ENCODE peak calls at places on chromosomes 1 and 21, in five cellular contexts. P, J, Z, R and I are unnamed samples.

GRCh38 chr1:42847111-42847580 is 733 bp downstream of the ZNF691 start:
- DNase-seq in P (no peak), J (no peak), Z (no peak), R (no peak), I (no peak)

GRCh38 chr1:91555821-91556531 is 55.3 kb downstream of the CDC7 start:
- DNase-seq in P (no peak), J (peak), Z (no peak), R (no peak), I (peak)

GRCh38 chr1:226355679-226356583 is 47.0 kb upstream of the LIN9 start:
- DNase-seq in P (peak), J (no peak), Z (no peak), R (peak), I (no peak)

GRCh38 chr21:31332525-31332924 is 11.5 kb downstream of the TIAM1 start:
- DNase-seq in P (no peak), J (no peak), Z (no peak), R (no peak), I (no peak)

GRCh38 chr1:45753248-45754037 is 3.0 kb upstream of the IPP start:
- DNase-seq in P (no peak), J (no peak), Z (no peak), R (no peak), I (no peak)

GRCh38 chr1:150464422-150464826 is 22.8 kb upstream of the TARS2 start:
- DNase-seq in P (no peak), J (peak), Z (no peak), R (peak), I (no peak)

GRCh38 chr1:14689996-14690614 is 91.6 kb downstream of the KAZN start:
- DNase-seq in P (no peak), J (no peak), Z (no peak), R (no peak), I (peak)

GRCh38 chr21:7917729-7918128 is 2603.7 kb upstream of the TPTE start:
- DNase-seq in P (no peak), J (no peak), Z (no peak), R (no peak), I (no peak)

GRCh38 chr1:167518331-167518700 is at the start of gene CD247:
- DNase-seq in P (no peak), J (no peak), Z (no peak), R (no peak), I (no peak)

GRCh38 chr1:113976609-113977278 is 2.5 kb upstream of the OLFML3 start:
- DNase-seq in P (no peak), J (peak), Z (no peak), R (peak), I (no peak)

GRCh38 chr1:6498576-6499111 is 7.2 kb upstream of the PLEKHG5 start:
- DNase-seq in P (no peak), J (no peak), Z (no peak), R (no peak), I (no peak)

GRCh38 chr1:232634086-232634485 is 4.2 kb upstream of the SIPA1L2 start:
- DNase-seq in P (no peak), J (no peak), Z (peak), R (no peak), I (no peak)

GRCh38 chr1:158087320-158087927 is 93.3 kb upstream of the CD1D start:
- DNase-seq in P (no peak), J (peak), Z (peak), R (peak), I (peak)

GRCh38 chr1:35324486-35324885 is 56.0 kb downstream of the ZMYM4 start:
- DNase-seq in P (no peak), J (peak), Z (no peak), R (no peak), I (no peak)

GRCh38 chr21:35026617-35027557 is 22.2 kb downstream of the RUNX1 start:
- DNase-seq in P (no peak), J (peak), Z (no peak), R (peak), I (no peak)

GRCh38 chr1:109046671-109047070 is 4.8 kb upstream of the WDR47 start:
- DNase-seq in P (no peak), J (no peak), Z (no peak), R (no peak), I (no peak)

GRCh38 chr1:2170211-2170610 is 24.4 kb downstream of the FAAP20 start:
- DNase-seq in P (no peak), J (peak), Z (no peak), R (no peak), I (peak)

GRCh38 chr1:98098473-98098872 is 177.6 kb upstream of the DPYD start:
- DNase-seq in P (no peak), J (no peak), Z (no peak), R (no peak), I (no peak)

GRCh38 chr1:50503515-50503914 is 80.3 kb upstream of the DMRTA2 start:
- DNase-seq in P (no peak), J (no peak), Z (no peak), R (no peak), I (no peak)

GRCh38 chr1:8006037-8006963 is 19.8 kb downstream of the ERRFI1 start:
- DNase-seq in P (no peak), J (no peak), Z (no peak), R (peak), I (no peak)

GRCh38 chr1:222798111-222798510 is 16.7 kb upstream of the DISP1 start:
- DNase-seq in P (no peak), J (peak), Z (no peak), R (no peak), I (no peak)

GRCh38 chr1:192610114-192610958 is 25.6 kb upstream of the RGS13 start:
- DNase-seq in P (no peak), J (peak), Z (no peak), R (peak), I (no peak)